ENCODE peak calls at places on chromosomes 3 and 15, in seven cellular contexts. C is neuronal stem cell, P is mesendoderm, G is IMR-90, F is trophoblast cell, J is H9, I is mesenchymal stem cell. K is an unnamed sample.

GRCh38 chr3:133854971-133855370 is 40.7 kb downstream of the RAB6B start:
- DNase-seq in J (no peak), P (no peak), C (no peak), G (no peak), F (no peak), I (no peak), K (no peak)

GRCh38 chr15:75170711-75171341 is 30.9 kb upstream of the C15orf39 start:
- DNase-seq in G (no peak), P (no peak), F (peak), J (no peak), I (peak), C (no peak), K (no peak)

GRCh38 chr3:191329654-191330308 is 545 bp downstream of the UTS2B start:
- DNase-seq in J (peak), P (peak), F (peak), G (peak), C (peak), I (peak), K (peak)

GRCh38 chr3:50378757-50379156 is 19.4 kb upstream of the TMEM115 start:
- DNase-seq in G (no peak), C (no peak), P (no peak), J (no peak), I (no peak), F (no peak), K (no peak)

GRCh38 chr3:141050576-141050912 is 603 bp upstream of the SPSB4 start:
- DNase-seq in P (peak), J (peak), I (no peak), F (no peak), G (no peak), C (no peak), K (no peak)

GRCh38 chr15:101156509-101157159 is 95.2 kb downstream of the CHSY1 start:
- DNase-seq in G (peak), J (no peak), C (no peak), I (peak), P (no peak), F (peak), K (no peak)

GRCh38 chr3:48847053-48847585 is 555 bp downstream of the PRKAR2A start:
- DNase-seq in C (peak), P (peak), I (peak), F (peak), G (peak), J (peak), K (peak)

GRCh38 chr3:63051920-63052319 is 176.7 kb upstream of the CADPS start:
- DNase-seq in I (no peak), J (no peak), P (peak), C (peak), F (no peak), G (no peak), K (peak)

GRCh38 chr3:134430950-134431445 is 54.8 kb downstream of the ANAPC13 start:
- DNase-seq in G (peak), I (no peak), C (no peak), F (peak), P (no peak), J (no peak), K (no peak)

GRCh38 chr3:52385157-52385556 is 59.7 kb downstream of the SEMA3G start:
- DNase-seq in G (peak), C (peak), F (peak), I (peak), J (peak), P (peak), K (peak)

GRCh38 chr15:71612066-71612715 is 198.2 kb upstream of the NR2E3 start:
- DNase-seq in J (no peak), F (no peak), C (peak), I (no peak), G (peak), P (no peak), K (no peak)

GRCh38 chr15:31255176-31255510 is 71.5 kb upstream of the KLF13 start:
- DNase-seq in I (no peak), P (no peak), C (no peak), J (no peak), G (no peak), F (no peak), K (no peak)

GRCh38 chr15:31256385-31257265 is 70.0 kb upstream of the KLF13 start:
- DNase-seq in P (peak), C (no peak), J (no peak), G (no peak), F (peak), I (no peak), K (no peak)

GRCh38 chr15:31258260-31258659 is 68.4 kb upstream of the KLF13 start:
- DNase-seq in I (no peak), G (no peak), J (no peak), F (no peak), P (no peak), C (no peak), K (no peak)

GRCh38 chr15:31255732-31256384 is 70.8 kb upstream of the KLF13 start:
- DNase-seq in J (no peak), C (no peak), P (no peak), I (no peak), G (no peak), F (no peak), K (no peak)

GRCh38 chr15:31257286-31257685 is 69.3 kb upstream of the KLF13 start:
- DNase-seq in P (peak), C (no peak), J (no peak), G (no peak), F (peak), I (no peak), K (no peak)
- H2AK5ac ChIP-seq in P (no peak), C (no peak), J (no peak), G (no peak), F (no peak), I (no peak), K (no peak)

DNA sequence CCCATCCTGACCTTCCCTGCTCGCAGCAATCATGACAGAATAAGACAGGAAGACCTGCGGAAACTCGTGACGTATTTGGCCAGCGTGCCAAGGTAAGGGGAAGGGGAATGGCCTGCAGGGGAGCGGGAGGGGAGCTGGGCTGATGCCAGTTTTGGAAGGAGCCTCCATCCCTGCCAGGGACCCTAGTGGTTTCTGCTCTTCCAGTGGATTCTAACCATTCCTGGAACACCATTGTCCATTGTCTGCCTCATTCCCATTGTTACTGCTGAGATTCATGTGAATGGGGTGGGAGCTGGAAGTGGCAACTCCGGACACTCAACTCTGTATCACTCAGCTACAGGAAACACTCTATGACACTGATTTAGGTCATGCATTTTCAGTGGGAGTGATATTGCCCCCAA is 242.9 kb upstream of the ROPN1 start:
- DNase-seq in P (no peak), J (no peak), F (no peak), C (no peak), I (no peak), G (no peak), K (no peak)
- H2AK5ac ChIP-seq in P (no peak), J (no peak), F (no peak), C (no peak), I (no peak), G (no peak), K (no peak)

DNA sequence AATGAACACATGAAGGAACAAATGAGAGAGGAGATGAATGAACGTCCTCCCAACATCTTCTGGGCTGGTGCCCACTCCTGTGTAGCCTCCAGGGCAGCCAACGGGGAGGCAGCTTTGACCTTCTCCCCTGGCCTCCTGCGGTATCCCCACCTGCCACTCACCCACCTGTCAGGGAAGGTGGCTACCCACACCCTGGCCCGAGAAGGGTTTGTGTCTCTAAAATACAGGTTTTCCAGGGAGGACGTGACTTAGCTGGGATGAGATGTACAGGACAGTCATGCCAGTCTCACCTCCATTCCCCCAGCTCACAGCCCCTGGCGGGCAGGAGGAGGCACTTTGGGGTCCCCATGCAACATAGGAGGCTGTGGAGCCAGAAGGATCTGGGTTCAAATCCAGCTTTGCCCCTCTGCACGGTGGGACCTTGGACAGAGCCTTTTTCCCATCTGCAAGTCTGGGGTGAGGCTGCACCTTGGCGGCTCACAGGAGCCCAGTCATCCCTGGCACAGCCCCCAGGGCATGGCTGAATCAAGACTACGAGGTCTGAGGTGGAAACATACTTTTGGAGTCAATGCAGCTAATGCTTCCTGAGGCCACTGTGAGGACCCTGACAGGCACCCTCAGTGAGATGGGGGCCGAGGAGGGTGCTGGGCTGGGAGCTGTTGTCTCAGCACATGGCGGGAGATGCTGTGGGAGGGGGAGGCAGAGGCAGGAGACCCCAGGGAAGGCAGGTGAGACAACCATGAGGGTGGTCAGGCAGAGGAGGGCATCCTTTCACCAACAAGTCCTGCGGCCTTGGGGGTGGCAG is 11.1 kb upstream of the PLXND1 start:
- DNase-seq in I (no peak), J (no peak), C (no peak), F (no peak), P (no peak), G (no peak), K (no peak)
- H2AK5ac ChIP-seq in I (peak), J (no peak), C (peak), F (peak), P (no peak), G (peak), K (no peak)

GRCh38 chr15:41256577-41257038 is 25.5 kb downstream of the CHP1 start:
- DNase-seq in P (no peak), I (no peak), C (no peak), F (no peak), J (no peak), G (no peak), K (no peak)
- H2AK5ac ChIP-seq in P (no peak), I (no peak), C (no peak), F (no peak), J (no peak), G (no peak), K (no peak)

GRCh38 chr3:4097801-4098200 is 205.4 kb upstream of the SETMAR start:
- DNase-seq in P (no peak), I (no peak), J (no peak), F (no peak), G (no peak), C (no peak), K (no peak)
- H2AK5ac ChIP-seq in P (no peak), I (no peak), J (no peak), F (no peak), G (no peak), C (no peak), K (no peak)

DNA sequence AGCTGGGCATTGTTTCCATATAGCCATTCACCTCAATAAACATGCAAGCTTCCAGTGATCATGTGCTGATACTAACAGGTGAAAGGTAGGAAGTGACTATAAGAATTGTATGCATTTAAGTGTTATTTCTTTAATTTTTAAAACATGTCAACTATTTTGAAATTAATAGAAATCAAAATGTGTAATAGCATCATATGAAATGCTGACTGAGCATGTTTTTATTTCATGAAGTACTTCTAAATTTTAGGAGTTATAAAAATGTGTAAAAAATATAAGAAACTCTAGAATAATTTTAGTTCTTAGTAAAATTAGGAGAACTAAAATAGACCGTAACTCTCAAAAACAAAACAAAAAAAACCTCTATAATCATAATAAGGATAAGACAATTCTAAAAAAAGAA is 229.3 kb upstream of the ARPP21 start:
- DNase-seq in C (no peak), I (no peak), F (no peak), P (no peak), J (no peak), G (no peak), K (no peak)
- H2AK5ac ChIP-seq in C (no peak), I (no peak), F (no peak), P (no peak), J (no peak), G (no peak), K (no peak)

GRCh38 chr3:143661677-143662076 is 186.6 kb downstream of the SLC9A9 start:
- DNase-seq in I (no peak), C (no peak), P (no peak), F (no peak), G (no peak), J (no peak), K (no peak)

GRCh38 chr3:143657391-143657790 is 190.9 kb downstream of the SLC9A9 start:
- DNase-seq in F (peak), G (no peak), J (no peak), I (peak), P (no peak), C (no peak), K (no peak)

GRCh38 chr3:143654906-143655305 is 193.4 kb downstream of the SLC9A9 start:
- DNase-seq in J (no peak), I (no peak), F (no peak), P (no peak), C (no peak), G (no peak), K (no peak)

GRCh38 chr3:143658869-143659268 is 189.4 kb downstream of the SLC9A9 start:
- DNase-seq in G (no peak), J (no peak), C (no peak), P (no peak), I (no peak), F (no peak), K (no peak)

DNA sequence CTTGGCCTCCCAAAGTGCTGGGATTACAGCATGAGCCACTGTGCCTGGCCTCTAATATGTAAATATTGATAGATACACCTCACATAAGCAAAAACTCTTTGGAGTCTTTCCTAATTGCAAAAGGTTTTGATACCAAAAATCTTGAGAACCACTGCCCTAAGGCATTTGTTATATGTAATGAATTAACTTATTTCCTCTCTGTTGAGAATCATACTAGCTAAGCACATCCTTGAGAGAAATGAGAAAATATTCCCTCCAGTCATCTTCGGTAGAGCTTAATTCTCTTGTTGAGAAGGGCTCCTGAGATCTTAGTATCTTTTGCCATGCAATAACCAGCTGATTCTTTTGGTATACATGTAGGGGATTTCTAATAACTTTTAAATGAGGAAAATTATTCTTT is 190.2 kb downstream of the SLC9A9 start:
- DNase-seq in I (no peak), G (no peak), J (no peak), C (no peak), P (no peak), F (no peak), K (no peak)
- H2AK5ac ChIP-seq in I (no peak), G (no peak), J (no peak), C (no peak), P (no peak), F (no peak), K (no peak)

GRCh38 chr3:81908596-81908995 is 147.2 kb upstream of the GBE1 start:
- DNase-seq in I (no peak), G (no peak), F (no peak), J (no peak), P (no peak), C (no peak), K (no peak)
- H2AK5ac ChIP-seq in I (no peak), G (no peak), F (no peak), J (no peak), P (no peak), C (no peak), K (no peak)

K was measured in H1.